ENCODE peak calls at places on chromosomes 5 and 9, in seven cellular contexts. P is activated gamma-delta T cell treated with anti-CD3 and anti-CD28 coated beads, Interleukin-2, amount 50 U/mL, for 16 hours; I is NCI-H1694; X is PC-3; R is ELR; N is stromal cell of bone marrow; C is stimulated activated CD4-positive, alpha-beta T cell treated with anti-CD3 and anti-CD28 coated beads, Interleukin-12 subunit alpha, Interleukin-12 subunit beta, amount 100 ng/mL, for 4 hours. J is an unnamed sample.

GRCh38 chr5:142322747-142323479 is 1.9 kb downstream of the SPRY4 start:
- DNase-seq in P (no peak), I (no peak), X (peak; percentile 20), R (peak; percentile 78), N (peak; percentile 69), C (no peak), J (no peak)

GRCh38 chr9:129597355-129598088 is 23.4 kb downstream of the C9orf50 start:
- DNase-seq in P (no peak), I (no peak), X (peak; percentile 56), R (peak; percentile 70), N (no peak), C (no peak), J (no peak)

GRCh38 chr5:7671420-7671819 is 179.5 kb downstream of the CFAP90 start:
- DNase-seq in P (no peak), I (no peak), X (no peak), R (no peak), N (no peak), C (no peak), J (no peak)

GRCh38 chr5:153714732-153715287 is 224.3 kb downstream of the GRIA1 start:
- DNase-seq in P (no peak), I (no peak), X (no peak), R (peak; percentile 4), N (no peak), C (no peak), J (no peak)

GRCh38 chr9:110217656-110218099 is 9.7 kb upstream of the C9orf152 start:
- DNase-seq in P (no peak), I (peak; percentile 10), X (peak; percentile 62), R (peak; percentile 68), N (no peak), C (no peak), J (no peak)

GRCh38 chr9:99181621-99182020 is 40.1 kb downstream of the ALG2 start:
- DNase-seq in P (peak; percentile 4), I (no peak), X (no peak), R (peak; percentile 67), N (no peak), C (no peak), J (no peak)

GRCh38 chr5:96517294-96517693 is 84.2 kb upstream of the PCSK1 start:
- DNase-seq in P (no peak), I (no peak), X (no peak), R (no peak), N (peak; percentile 76), C (no peak), J (no peak)

GRCh38 chr5:137360607-137361006 is 138.5 kb downstream of the SPOCK1 start:
- DNase-seq in P (no peak), I (no peak), X (peak; percentile 14), R (peak; percentile 26), N (no peak), C (no peak), J (no peak)

GRCh38 chr5:128015978-128016377 is 67.6 kb upstream of the SLC12A2 start:
- DNase-seq in P (no peak), I (no peak), X (no peak), R (peak; percentile 33), N (no peak), C (no peak), J (no peak)

GRCh38 chr9:105681724-105682123 is 12.6 kb upstream of the TMEM38B start:
- DNase-seq in P (no peak), I (no peak), X (peak; percentile 62), R (peak; percentile 90), N (peak; percentile 52), C (no peak), J (no peak)

GRCh38 chr5:131640043-131640856 is 5.2 kb upstream of the RAPGEF6 start:
- DNase-seq in P (peak; percentile 36), I (no peak), X (peak; percentile 37), R (peak; percentile 75), N (no peak), C (peak; percentile 54), J (peak; percentile 59)

GRCh38 chr5:144390133-144390532 is 219.5 kb downstream of the KCTD16 start:
- DNase-seq in P (no peak), I (no peak), X (peak; percentile 14), R (peak; percentile 23), N (peak; percentile 6), C (no peak), J (no peak)

GRCh38 chr9:114100536-114100935 is 1.4 kb upstream of the KIF12 start:
- DNase-seq in P (no peak), I (no peak), X (no peak), R (no peak), N (no peak), C (no peak), J (no peak)

GRCh38 chr5:180817847-180818246 is 15.2 kb upstream of the MGAT1 start:
- DNase-seq in P (no peak), I (no peak), X (no peak), R (no peak), N (no peak), C (no peak), J (no peak)

GRCh38 chr5:125227333-125228075 is 481.1 kb upstream of the ZNF608 start:
- DNase-seq in P (no peak), I (peak; percentile 4), X (peak; percentile 32), R (peak; percentile 41), N (no peak), C (no peak), J (no peak)

GRCh38 chr9:124354364-124355031 is 60.7 kb downstream of the PSMB7 start:
- DNase-seq in P (no peak), I (no peak), X (no peak), R (no peak), N (no peak), C (no peak), J (no peak)

GRCh38 chr9:106886111-106887046 is 23.4 kb downstream of the ZNF462 start:
- DNase-seq in P (no peak), I (no peak), X (no peak), R (peak; percentile 29), N (no peak), C (no peak), J (no peak)

GRCh38 chr9:129333961-129334743 is 156.1 kb upstream of the IER5L start:
- DNase-seq in P (no peak), I (no peak), X (peak; percentile 94), R (peak; percentile 85), N (peak; percentile 87), C (no peak), J (no peak)

GRCh38 chr5:172943283-172943841 is 15.9 kb upstream of the RPL26L1 start:
- DNase-seq in P (no peak), I (peak; percentile 23), X (no peak), R (peak; percentile 96), N (peak; percentile 65), C (no peak), J (no peak)

GRCh38 chr5:176785184-176786145 is 24.9 kb upstream of the UNC5A start:
- DNase-seq in P (no peak), I (no peak), X (no peak), R (no peak), N (no peak), C (no peak), J (no peak)

GRCh38 chr9:116275418-116276295 is 122.1 kb downstream of the PAPPA start:
- DNase-seq in P (no peak), I (no peak), X (no peak), R (peak; percentile 22), N (no peak), C (no peak), J (no peak)

GRCh38 chr9:96686638-96687335 is 31.7 kb upstream of the PRXL2C start:
- DNase-seq in P (peak; percentile 61), I (no peak), X (no peak), R (peak; percentile 69), N (peak; percentile 47), C (peak; percentile 61), J (peak; percentile 77)

GRCh38 chr9:692636-693459 is 148.6 kb upstream of the DMRT1 start:
- DNase-seq in P (no peak), I (peak; percentile 34), X (no peak), R (peak; percentile 51), N (no peak), C (no peak), J (no peak)

GRCh38 chr5:66741394-66741793 is 145.2 kb downstream of the MAST4 start:
- DNase-seq in P (no peak), I (no peak), X (peak; percentile 7), R (no peak), N (no peak), C (no peak), J (no peak)

GRCh38 chr5:73701566-73701965 is 75.6 kb downstream of the ARHGEF28 start:
- DNase-seq in P (no peak), I (no peak), X (peak; percentile 87), R (peak; percentile 58), N (no peak), C (no peak), J (no peak)

GRCh38 chr5:116881921-116882531 is 307.4 kb upstream of the SEMA6A start:
- DNase-seq in P (no peak), I (no peak), X (no peak), R (no peak), N (no peak), C (no peak), J (no peak)

GRCh38 chr9:101421653-101422065 is 13.9 kb downstream of the ALDOB start:
- DNase-seq in P (no peak), I (no peak), X (no peak), R (no peak), N (no peak), C (no peak), J (no peak)

GRCh38 chr5:180589771-180590542 is 1.3 kb downstream of the SCGB3A1 start:
- DNase-seq in P (no peak), I (no peak), X (no peak), R (no peak), N (no peak), C (no peak), J (no peak)

GRCh38 chr5:84382363-84383295 is 2.1 kb downstream of the EDIL3 start:
- DNase-seq in P (no peak), I (peak; percentile 31), X (no peak), R (peak; percentile 39), N (no peak), C (no peak), J (no peak)

GRCh38 chr9:2802494-2802921 is 41.4 kb downstream of the PUM3 start:
- DNase-seq in P (no peak), I (no peak), X (peak; percentile 42), R (no peak), N (no peak), C (no peak), J (no peak)

GRCh38 chr5:175814676-175815075 is 56.7 kb upstream of the CPLX2 start:
- DNase-seq in P (no peak), I (peak; percentile 45), X (peak; percentile 89), R (peak; percentile 91), N (peak; percentile 35), C (no peak), J (no peak)

GRCh38 chr9:18976368-18977238 is 56.4 kb downstream of the SAXO1 start:
- DNase-seq in P (no peak), I (no peak), X (peak; percentile 62), R (peak; percentile 94), N (peak; percentile 78), C (no peak), J (no peak)

GRCh38 chr5:1225081-1225480 is at the start of gene SLC6A18:
- DNase-seq in P (no peak), I (no peak), X (no peak), R (no peak), N (no peak), C (no peak), J (no peak)

J was measured in stimulated activated naive CD4-positive, alpha-beta T cell treated with Interleukin-2 at 50 U/mL for 16 hours.